ENCODE peak calls at places on chromosome 7, in four cellular contexts. One of them, this sample, is unnamed.

GRCh38 chr7:123643495-123644428 is 11.9 kb upstream of the LMOD2 start:
- DNase-seq in fibroblast of villous mesenchyme: peak; percentile 82
- DNase-seq in A549: no peak
- DNase-seq in RWPE1: peak; percentile 40
- DNase-seq in this sample: peak; percentile 85

GRCh38 chr7:75808106-75808505 is 5.5 kb downstream of the CCL24 start:
- DNase-seq in RWPE1: no peak
- DNase-seq in A549: no peak
- DNase-seq in fibroblast of villous mesenchyme: no peak
- DNase-seq in this sample: no peak

GRCh38 chr7:125516194-125516593 is 586.6 kb upstream of the POT1 start:
- DNase-seq in A549: no peak
- DNase-seq in fibroblast of villous mesenchyme: no peak
- DNase-seq in RWPE1: no peak
- DNase-seq in this sample: no peak

GRCh38 chr7:1514993-1515392 is 10.8 kb upstream of the INTS1 start:
- DNase-seq in A549: no peak
- DNase-seq in fibroblast of villous mesenchyme: no peak
- DNase-seq in RWPE1: no peak
- DNase-seq in this sample: no peak

GRCh38 chr7:79009647-79010046 is 443.8 kb downstream of the MAGI2 start:
- DNase-seq in A549: no peak
- DNase-seq in fibroblast of villous mesenchyme: no peak
- DNase-seq in RWPE1: no peak
- DNase-seq in this sample: no peak

GRCh38 chr7:70006411-70006920 is 408.2 kb downstream of the AUTS2 start:
- DNase-seq in A549: no peak
- DNase-seq in RWPE1: no peak
- DNase-seq in fibroblast of villous mesenchyme: no peak
- DNase-seq in this sample: peak; percentile 20

GRCh38 chr7:90175667-90176066 is 21.4 kb downstream of the STEAP1 start:
- DNase-seq in A549: no peak
- DNase-seq in RWPE1: no peak
- DNase-seq in fibroblast of villous mesenchyme: no peak
- DNase-seq in this sample: no peak

GRCh38 chr7:130154131-130154500 is 51.1 kb downstream of the TMEM209 start:
- DNase-seq in fibroblast of villous mesenchyme: no peak
- DNase-seq in RWPE1: no peak
- DNase-seq in A549: no peak
- DNase-seq in this sample: no peak

GRCh38 chr7:129829677-129830631 is 122.8 kb downstream of the UBE2H start:
- DNase-seq in RWPE1: peak; percentile 41
- DNase-seq in A549: peak; percentile 58
- DNase-seq in fibroblast of villous mesenchyme: peak; percentile 82
- DNase-seq in this sample: peak; percentile 90

GRCh38 chr7:40763319-40764287 is 628.8 kb downstream of the SUGCT start:
- DNase-seq in RWPE1: no peak
- DNase-seq in A549: no peak
- DNase-seq in fibroblast of villous mesenchyme: peak; percentile 60
- DNase-seq in this sample: peak; percentile 32

GRCh38 chr7:116738378-116738777 is 66.4 kb downstream of the MET start:
- DNase-seq in RWPE1: no peak
- DNase-seq in A549: no peak
- DNase-seq in fibroblast of villous mesenchyme: no peak
- DNase-seq in this sample: no peak

GRCh38 chr7:131941291-131941690 is 384.9 kb upstream of the PODXL start:
- DNase-seq in A549: no peak
- DNase-seq in RWPE1: no peak
- DNase-seq in fibroblast of villous mesenchyme: no peak
- DNase-seq in this sample: no peak

GRCh38 chr7:15778191-15778590 is 91.7 kb upstream of the MEOX2 start:
- DNase-seq in RWPE1: no peak
- DNase-seq in A549: no peak
- DNase-seq in fibroblast of villous mesenchyme: no peak
- DNase-seq in this sample: no peak

GRCh38 chr7:75842836-75843446 is 29.3 kb upstream of the CCL24 start:
- DNase-seq in A549: peak; percentile 47
- DNase-seq in fibroblast of villous mesenchyme: peak; percentile 96
- DNase-seq in RWPE1: peak; percentile 85
- DNase-seq in this sample: peak; percentile 98

GRCh38 chr7:20561466-20561865 is 54.0 kb upstream of the ABCB5 start:
- DNase-seq in fibroblast of villous mesenchyme: peak; percentile 7
- DNase-seq in RWPE1: no peak
- DNase-seq in A549: no peak
- DNase-seq in this sample: peak; percentile 77

GRCh38 chr7:149496642-149497391 is 792 bp downstream of the ZNF746 start:
- DNase-seq in A549: no peak
- DNase-seq in fibroblast of villous mesenchyme: peak; percentile 35
- DNase-seq in RWPE1: peak; percentile 7
- DNase-seq in this sample: peak; percentile 33

GRCh38 chr7:132430466-132430862 is 145.8 kb downstream of the PLXNA4 start:
- DNase-seq in fibroblast of villous mesenchyme: no peak
- DNase-seq in RWPE1: no peak
- DNase-seq in A549: no peak
- DNase-seq in this sample: peak; percentile 31

GRCh38 chr7:91164948-91165845 is 99.0 kb upstream of the FZD1 start:
- DNase-seq in A549: no peak
- DNase-seq in RWPE1: peak; percentile 74
- DNase-seq in fibroblast of villous mesenchyme: peak; percentile 90
- DNase-seq in this sample: peak; percentile 52

GRCh38 chr7:91140982-91141381 is 123.3 kb upstream of the FZD1 start:
- DNase-seq in RWPE1: no peak
- DNase-seq in fibroblast of villous mesenchyme: no peak
- DNase-seq in A549: no peak
- DNase-seq in this sample: no peak

GRCh38 chr7:101077303-101078086 is 7.8 kb upstream of the TRIM56 start:
- DNase-seq in A549: peak; percentile 85
- DNase-seq in fibroblast of villous mesenchyme: peak; percentile 57
- DNase-seq in RWPE1: peak; percentile 84
- DNase-seq in this sample: peak; percentile 74

GRCh38 chr7:35450456-35450855 is 196.6 kb upstream of the TBX20 start:
- DNase-seq in A549: no peak
- DNase-seq in fibroblast of villous mesenchyme: no peak
- DNase-seq in RWPE1: no peak
- DNase-seq in this sample: no peak

GRCh38 chr7:32477649-32477980 is 12.6 kb downstream of the LSM5 start:
- DNase-seq in RWPE1: no peak
- DNase-seq in A549: no peak
- DNase-seq in fibroblast of villous mesenchyme: no peak
- DNase-seq in this sample: no peak

GRCh38 chr7:81484266-81484665 is 285.6 kb downstream of the HGF start:
- DNase-seq in fibroblast of villous mesenchyme: peak; percentile 73
- DNase-seq in RWPE1: no peak
- DNase-seq in A549: no peak
- DNase-seq in this sample: peak; percentile 89

GRCh38 chr7:64528770-64529169 is 34.1 kb downstream of the ZNF680 start:
- DNase-seq in fibroblast of villous mesenchyme: no peak
- DNase-seq in A549: no peak
- DNase-seq in RWPE1: no peak
- DNase-seq in this sample: no peak

GRCh38 chr7:98286701-98287485 is 5.4 kb downstream of the BRI3 start:
- DNase-seq in RWPE1: no peak
- DNase-seq in fibroblast of villous mesenchyme: no peak
- DNase-seq in A549: no peak
- DNase-seq in this sample: no peak

GRCh38 chr7:826230-826905 is 5.9 kb upstream of the SUN1 start:
- DNase-seq in A549: no peak
- DNase-seq in RWPE1: no peak
- DNase-seq in fibroblast of villous mesenchyme: no peak
- DNase-seq in this sample: no peak

GRCh38 chr7:143380646-143381426 is at the start of gene ZYX:
- DNase-seq in RWPE1: peak; percentile 95
- DNase-seq in A549: peak; percentile 92
- DNase-seq in fibroblast of villous mesenchyme: peak; percentile 96
- DNase-seq in this sample: peak; percentile 98

GRCh38 chr7:2537981-2538851 is 17.1 kb downstream of the BRAT1 start:
- DNase-seq in A549: no peak
- DNase-seq in fibroblast of villous mesenchyme: no peak
- DNase-seq in RWPE1: no peak
- DNase-seq in this sample: no peak

GRCh38 chr7:89049043-89049442 is 253.5 kb upstream of the TEX47 start:
- DNase-seq in A549: no peak
- DNase-seq in RWPE1: no peak
- DNase-seq in fibroblast of villous mesenchyme: no peak
- DNase-seq in this sample: no peak

GRCh38 chr7:332020-332517 is 42.1 kb downstream of the FOXL3 start:
- DNase-seq in RWPE1: no peak
- DNase-seq in fibroblast of villous mesenchyme: no peak
- DNase-seq in A549: no peak
- DNase-seq in this sample: no peak

GRCh38 chr7:155741805-155742204 is 70.5 kb downstream of the SHH start:
- DNase-seq in RWPE1: no peak
- DNase-seq in A549: no peak
- DNase-seq in fibroblast of villous mesenchyme: no peak
- DNase-seq in this sample: no peak

GRCh38 chr7:155706376-155706775 is 61.9 kb downstream of the RBM33 start:
- DNase-seq in A549: no peak
- DNase-seq in fibroblast of villous mesenchyme: no peak
- DNase-seq in RWPE1: no peak
- DNase-seq in this sample: no peak

GRCh38 chr7:2757904-2758672 is 70.1 kb downstream of the AMZ1 start:
- DNase-seq in RWPE1: peak; percentile 87
- DNase-seq in fibroblast of villous mesenchyme: peak; percentile 99
- DNase-seq in A549: peak; percentile 72
- DNase-seq in this sample: peak; percentile 97

GRCh38 chr7:137592232-137592896 is 248.8 kb upstream of the PTN start:
- DNase-seq in A549: peak; percentile 44
- DNase-seq in RWPE1: peak; percentile 53
- DNase-seq in fibroblast of villous mesenchyme: peak; percentile 83
- DNase-seq in this sample: peak; percentile 90

GRCh38 chr7:98024075-98024474 is 34.1 kb upstream of the OCM2 start:
- DNase-seq in RWPE1: no peak
- DNase-seq in fibroblast of villous mesenchyme: no peak
- DNase-seq in A549: no peak
- DNase-seq in this sample: no peak

GRCh38 chr7:48360574-48360973 is 189.3 kb downstream of the ABCA13 start:
- DNase-seq in RWPE1: no peak
- DNase-seq in A549: no peak
- DNase-seq in fibroblast of villous mesenchyme: peak; percentile 28
- DNase-seq in this sample: no peak